ENCODE peak calls at places on chromosomes 7 and 10, in seven cellular contexts. X is activated CD8-positive, alpha-beta T cell treated with anti-CD3 and anti-CD28 coated beads for 36 hours; G is cerebellum; W is kidney; Y is stimulated activated CD4-positive, alpha-beta T cell treated with anti-CD3 and anti-CD28 coated beads, Interleukin-1b, Interleukin-23, amount 100 ng/mL, for 4 hours; U is GM23248; R is CD4-positive, alpha-beta T cell. I is an unnamed sample.

GRCh38 chr10:97713828-97714400 is 384 bp downstream of the MARVELD1 start:
- DNase-seq in U (peak; percentile 90), X (peak; percentile 62), W (peak; percentile 92), R (peak; percentile 26), Y (peak; percentile 38), G (peak; percentile 62), I (peak; percentile 85)

GRCh38 chr10:110837418-110838120 is 34.2 kb upstream of the PDCD4 start:
- DNase-seq in W (no peak), U (no peak), R (no peak), X (no peak), G (no peak), Y (no peak), I (no peak)

GRCh38 chr10:129161184-129161583 is 305.9 kb upstream of the MGMT start:
- DNase-seq in X (peak; percentile 52), Y (no peak), G (no peak), W (no peak), U (peak; percentile 3), R (no peak), I (peak; percentile 1)

GRCh38 chr7:149050941-149051340 is 22.6 kb upstream of the PDIA4 start:
- DNase-seq in Y (no peak), W (no peak), R (no peak), X (no peak), G (no peak), U (peak; percentile 19), I (no peak)

GRCh38 chr10:73537709-73538108 is 41.9 kb upstream of the PPP3CB start:
- DNase-seq in R (no peak), G (no peak), X (no peak), W (no peak), Y (no peak), U (no peak), I (no peak)

GRCh38 chr10:17768506-17768905 is 16.5 kb downstream of the TMEM236 start:
- DNase-seq in W (no peak), G (no peak), X (no peak), Y (no peak), U (no peak), R (no peak), I (no peak)

GRCh38 chr7:149774237-149775175 is 1.1 kb upstream of the ZNF467 start:
- DNase-seq in G (no peak), U (peak; percentile 13), Y (no peak), X (no peak), R (no peak), W (peak; percentile 75), I (no peak)

GRCh38 chr7:104126411-104126841 is 81.4 kb downstream of the ORC5 start:
- DNase-seq in X (no peak), Y (no peak), U (no peak), W (no peak), G (peak; percentile 80), R (no peak), I (no peak)

GRCh38 chr10:944034-944831 is 12.7 kb upstream of the LARP4B start:
- DNase-seq in W (peak; percentile 84), U (peak; percentile 91), G (no peak), R (no peak), X (peak; percentile 51), Y (peak; percentile 28), I (peak; percentile 45)

GRCh38 chr10:104037261-104037951 is 48.3 kb downstream of the COL17A1 start:
- DNase-seq in U (no peak), X (no peak), R (no peak), Y (no peak), W (no peak), G (no peak), I (no peak)

GRCh38 chr7:85508642-85509429 is 322.0 kb upstream of the SEMA3D start:
- DNase-seq in X (no peak), G (no peak), Y (no peak), R (no peak), W (no peak), U (peak; percentile 94), I (no peak)

GRCh38 chr7:151539055-151539714 is 19.5 kb upstream of the RHEB start:
- DNase-seq in G (peak; percentile 85), X (peak; percentile 15), Y (no peak), W (no peak), R (no peak), U (no peak), I (peak; percentile 57)

GRCh38 chr7:117673367-117673766 is 193.5 kb downstream of the CFTR start:
- DNase-seq in W (peak; percentile 82), R (no peak), X (no peak), G (peak; percentile 3), Y (no peak), U (peak; percentile 18), I (no peak)

GRCh38 chr10:34494012-34494411 is 321.1 kb downstream of the PARD3 start:
- DNase-seq in R (no peak), W (no peak), U (peak; percentile 21), Y (no peak), G (no peak), X (no peak), I (no peak)

GRCh38 chr10:112585052-112585451 is 138.0 kb downstream of the VTI1A start:
- DNase-seq in X (no peak), Y (no peak), U (peak; percentile 92), G (no peak), R (no peak), W (no peak), I (no peak)

GRCh38 chr7:31791881-31792280 is 104.9 kb downstream of the PPP1R17 start:
- DNase-seq in R (no peak), G (no peak), U (peak; percentile 52), W (no peak), Y (no peak), X (no peak), I (no peak)

GRCh38 chr7:4833691-4834600 is 27.9 kb downstream of the PAPOLB start:
- DNase-seq in X (no peak), U (no peak), W (no peak), G (no peak), R (no peak), Y (no peak), I (no peak)

GRCh38 chr10:129694633-129695356 is 227.8 kb downstream of the MGMT start:
- DNase-seq in Y (no peak), G (no peak), X (no peak), R (no peak), U (peak; percentile 4), W (no peak), I (no peak)

I was measured in GM12865.